ENCODE peak calls at places on chromosomes 2 and 18, in five cellular contexts. One of them, this sample, is unnamed.

GRCh38 chr2:96308248-96308647 is 2.9 kb upstream of the SNRNP200 start:
- DNase-seq in CD4-positive, alpha-beta T cell: no peak
- DNase-seq in EH: no peak
- DNase-seq in stimulated activated CD8-positive, alpha-beta memory T cell treated with anti-CD3 and anti-CD28 coated beads, Interleukin-15, amount 100 ng/mL, for 24 hours: no peak
- DNase-seq in iris pigment epithelial cell: no peak
- DNase-seq in this sample: no peak

GRCh38 chr2:204150695-204151240 is 214.2 kb downstream of the ICOS start:
- DNase-seq in CD4-positive, alpha-beta T cell: no peak
- DNase-seq in EH: no peak
- DNase-seq in iris pigment epithelial cell: no peak
- DNase-seq in stimulated activated CD8-positive, alpha-beta memory T cell treated with anti-CD3 and anti-CD28 coated beads, Interleukin-15, amount 100 ng/mL, for 24 hours: no peak
- DNase-seq in this sample: no peak

GRCh38 chr2:164882276-164882675 is 40.7 kb upstream of the COBLL1 start:
- DNase-seq in stimulated activated CD8-positive, alpha-beta memory T cell treated with anti-CD3 and anti-CD28 coated beads, Interleukin-15, amount 100 ng/mL, for 24 hours: no peak
- DNase-seq in CD4-positive, alpha-beta T cell: no peak
- DNase-seq in EH: peak; percentile 26
- DNase-seq in iris pigment epithelial cell: peak; percentile 70
- DNase-seq in this sample: peak; percentile 53

GRCh38 chr2:71988170-71988569 is 159.5 kb downstream of the CYP26B1 start:
- DNase-seq in EH: no peak
- DNase-seq in iris pigment epithelial cell: no peak
- DNase-seq in stimulated activated CD8-positive, alpha-beta memory T cell treated with anti-CD3 and anti-CD28 coated beads, Interleukin-15, amount 100 ng/mL, for 24 hours: no peak
- DNase-seq in CD4-positive, alpha-beta T cell: no peak
- DNase-seq in this sample: no peak

GRCh38 chr2:3535794-3536681 is 16.7 kb upstream of the ADI1 start:
- DNase-seq in stimulated activated CD8-positive, alpha-beta memory T cell treated with anti-CD3 and anti-CD28 coated beads, Interleukin-15, amount 100 ng/mL, for 24 hours: no peak
- DNase-seq in EH: peak; percentile 96
- DNase-seq in CD4-positive, alpha-beta T cell: no peak
- DNase-seq in iris pigment epithelial cell: peak; percentile 91
- DNase-seq in this sample: peak; percentile 91

GRCh38 chr18:79302120-79302519 is 93.6 kb upstream of the NFATC1 start:
- DNase-seq in stimulated activated CD8-positive, alpha-beta memory T cell treated with anti-CD3 and anti-CD28 coated beads, Interleukin-15, amount 100 ng/mL, for 24 hours: no peak
- DNase-seq in iris pigment epithelial cell: no peak
- DNase-seq in EH: no peak
- DNase-seq in CD4-positive, alpha-beta T cell: no peak
- DNase-seq in this sample: no peak

GRCh38 chr2:11342561-11343343 is 1.7 kb downstream of the ROCK2 start:
- DNase-seq in stimulated activated CD8-positive, alpha-beta memory T cell treated with anti-CD3 and anti-CD28 coated beads, Interleukin-15, amount 100 ng/mL, for 24 hours: no peak
- DNase-seq in EH: peak; percentile 85
- DNase-seq in CD4-positive, alpha-beta T cell: no peak
- DNase-seq in iris pigment epithelial cell: peak; percentile 85
- DNase-seq in this sample: peak; percentile 74

GRCh38 chr18:70454705-70455322 is 166.0 kb downstream of the SOCS6 start:
- DNase-seq in CD4-positive, alpha-beta T cell: no peak
- DNase-seq in iris pigment epithelial cell: peak; percentile 72
- DNase-seq in stimulated activated CD8-positive, alpha-beta memory T cell treated with anti-CD3 and anti-CD28 coated beads, Interleukin-15, amount 100 ng/mL, for 24 hours: no peak
- DNase-seq in EH: peak; percentile 71
- DNase-seq in this sample: peak; percentile 65

GRCh38 chr2:3223080-3223923 is 154.3 kb downstream of the EIPR1 start:
- DNase-seq in CD4-positive, alpha-beta T cell: peak; percentile 28
- DNase-seq in EH: no peak
- DNase-seq in stimulated activated CD8-positive, alpha-beta memory T cell treated with anti-CD3 and anti-CD28 coated beads, Interleukin-15, amount 100 ng/mL, for 24 hours: peak; percentile 36
- DNase-seq in iris pigment epithelial cell: peak; percentile 55
- DNase-seq in this sample: peak; percentile 16

GRCh38 chr2:224973112-224974016 is 68.9 kb downstream of the DOCK10 start:
- DNase-seq in iris pigment epithelial cell: no peak
- DNase-seq in EH: peak; percentile 45
- DNase-seq in stimulated activated CD8-positive, alpha-beta memory T cell treated with anti-CD3 and anti-CD28 coated beads, Interleukin-15, amount 100 ng/mL, for 24 hours: no peak
- DNase-seq in CD4-positive, alpha-beta T cell: no peak
- DNase-seq in this sample: no peak

GRCh38 chr2:38997784-38998183 is 108.1 kb downstream of the ARHGEF33 start:
- DNase-seq in EH: peak; percentile 88
- DNase-seq in stimulated activated CD8-positive, alpha-beta memory T cell treated with anti-CD3 and anti-CD28 coated beads, Interleukin-15, amount 100 ng/mL, for 24 hours: no peak
- DNase-seq in iris pigment epithelial cell: peak; percentile 98
- DNase-seq in CD4-positive, alpha-beta T cell: no peak
- DNase-seq in this sample: peak; percentile 93

GRCh38 chr2:171323971-171324528 is 109.7 kb downstream of the METTL8 start:
- DNase-seq in CD4-positive, alpha-beta T cell: no peak
- DNase-seq in stimulated activated CD8-positive, alpha-beta memory T cell treated with anti-CD3 and anti-CD28 coated beads, Interleukin-15, amount 100 ng/mL, for 24 hours: no peak
- DNase-seq in EH: no peak
- DNase-seq in iris pigment epithelial cell: no peak
- DNase-seq in this sample: no peak

GRCh38 chr2:64795024-64795592 is 141.4 kb upstream of the SERTAD2 start:
- DNase-seq in iris pigment epithelial cell: no peak
- DNase-seq in CD4-positive, alpha-beta T cell: no peak
- DNase-seq in stimulated activated CD8-positive, alpha-beta memory T cell treated with anti-CD3 and anti-CD28 coated beads, Interleukin-15, amount 100 ng/mL, for 24 hours: no peak
- DNase-seq in EH: no peak
- DNase-seq in this sample: no peak

GRCh38 chr18:65544701-65545100 is 206.1 kb upstream of the CDH7 start:
- DNase-seq in CD4-positive, alpha-beta T cell: no peak
- DNase-seq in iris pigment epithelial cell: no peak
- DNase-seq in stimulated activated CD8-positive, alpha-beta memory T cell treated with anti-CD3 and anti-CD28 coated beads, Interleukin-15, amount 100 ng/mL, for 24 hours: no peak
- DNase-seq in EH: no peak
- DNase-seq in this sample: no peak

GRCh38 chr2:218855305-218856167 is 4.1 kb upstream of the WNT6 start:
- DNase-seq in stimulated activated CD8-positive, alpha-beta memory T cell treated with anti-CD3 and anti-CD28 coated beads, Interleukin-15, amount 100 ng/mL, for 24 hours: no peak
- DNase-seq in iris pigment epithelial cell: no peak
- DNase-seq in EH: no peak
- DNase-seq in CD4-positive, alpha-beta T cell: no peak
- DNase-seq in this sample: no peak

GRCh38 chr2:42951263-42951938 is 159.0 kb upstream of the HAAO start:
- DNase-seq in iris pigment epithelial cell: no peak
- DNase-seq in CD4-positive, alpha-beta T cell: no peak
- DNase-seq in stimulated activated CD8-positive, alpha-beta memory T cell treated with anti-CD3 and anti-CD28 coated beads, Interleukin-15, amount 100 ng/mL, for 24 hours: no peak
- DNase-seq in EH: peak; percentile 86
- DNase-seq in this sample: no peak

GRCh38 chr2:201151127-201152074 is 31.5 kb upstream of the CASP10 start:
- DNase-seq in CD4-positive, alpha-beta T cell: no peak
- DNase-seq in stimulated activated CD8-positive, alpha-beta memory T cell treated with anti-CD3 and anti-CD28 coated beads, Interleukin-15, amount 100 ng/mL, for 24 hours: no peak
- DNase-seq in EH: peak; percentile 97
- DNase-seq in iris pigment epithelial cell: peak; percentile 88
- DNase-seq in this sample: peak; percentile 86

GRCh38 chr18:25672490-25672889 is 320.5 kb upstream of the ZNF521 start:
- DNase-seq in EH: no peak
- DNase-seq in stimulated activated CD8-positive, alpha-beta memory T cell treated with anti-CD3 and anti-CD28 coated beads, Interleukin-15, amount 100 ng/mL, for 24 hours: no peak
- DNase-seq in CD4-positive, alpha-beta T cell: no peak
- DNase-seq in iris pigment epithelial cell: no peak
- DNase-seq in this sample: no peak

GRCh38 chr2:150705767-150706166 is 218.3 kb upstream of the RND3 start:
- DNase-seq in CD4-positive, alpha-beta T cell: no peak
- DNase-seq in iris pigment epithelial cell: peak; percentile 35
- DNase-seq in stimulated activated CD8-positive, alpha-beta memory T cell treated with anti-CD3 and anti-CD28 coated beads, Interleukin-15, amount 100 ng/mL, for 24 hours: no peak
- DNase-seq in EH: peak; percentile 3
- DNase-seq in this sample: no peak

GRCh38 chr18:37274988-37275590 is 290.5 kb downstream of the CELF4 start:
- DNase-seq in iris pigment epithelial cell: no peak
- DNase-seq in CD4-positive, alpha-beta T cell: no peak
- DNase-seq in EH: no peak
- DNase-seq in stimulated activated CD8-positive, alpha-beta memory T cell treated with anti-CD3 and anti-CD28 coated beads, Interleukin-15, amount 100 ng/mL, for 24 hours: no peak
- DNase-seq in this sample: no peak

GRCh38 chr18:43034683-43035500 is 80.6 kb downstream of the RIT2 start:
- DNase-seq in stimulated activated CD8-positive, alpha-beta memory T cell treated with anti-CD3 and anti-CD28 coated beads, Interleukin-15, amount 100 ng/mL, for 24 hours: no peak
- DNase-seq in CD4-positive, alpha-beta T cell: no peak
- DNase-seq in EH: no peak
- DNase-seq in iris pigment epithelial cell: no peak
- DNase-seq in this sample: no peak

GRCh38 chr18:9047715-9048114 is 54.8 kb upstream of the NDUFV2 start:
- DNase-seq in stimulated activated CD8-positive, alpha-beta memory T cell treated with anti-CD3 and anti-CD28 coated beads, Interleukin-15, amount 100 ng/mL, for 24 hours: no peak
- DNase-seq in EH: no peak
- DNase-seq in CD4-positive, alpha-beta T cell: no peak
- DNase-seq in iris pigment epithelial cell: no peak
- DNase-seq in this sample: no peak

GRCh38 chr2:219440388-219441256 is 6.0 kb downstream of the SPEG start:
- DNase-seq in EH: peak; percentile 61
- DNase-seq in CD4-positive, alpha-beta T cell: no peak
- DNase-seq in iris pigment epithelial cell: no peak
- DNase-seq in stimulated activated CD8-positive, alpha-beta memory T cell treated with anti-CD3 and anti-CD28 coated beads, Interleukin-15, amount 100 ng/mL, for 24 hours: no peak
- DNase-seq in this sample: peak; percentile 58

GRCh38 chr2:70525032-70525431 is 28.6 kb downstream of the TGFA start:
- DNase-seq in EH: peak; percentile 68
- DNase-seq in stimulated activated CD8-positive, alpha-beta memory T cell treated with anti-CD3 and anti-CD28 coated beads, Interleukin-15, amount 100 ng/mL, for 24 hours: no peak
- DNase-seq in iris pigment epithelial cell: no peak
- DNase-seq in CD4-positive, alpha-beta T cell: no peak
- DNase-seq in this sample: no peak

GRCh38 chr2:237717366-237718276 is 81.0 kb upstream of the RBM44 start:
- DNase-seq in EH: no peak
- DNase-seq in iris pigment epithelial cell: no peak
- DNase-seq in CD4-positive, alpha-beta T cell: no peak
- DNase-seq in stimulated activated CD8-positive, alpha-beta memory T cell treated with anti-CD3 and anti-CD28 coated beads, Interleukin-15, amount 100 ng/mL, for 24 hours: no peak
- DNase-seq in this sample: peak; percentile 21

GRCh38 chr2:207163053-207163814 is 2.5 kb downstream of the KLF7 start:
- DNase-seq in EH: peak; percentile 94
- DNase-seq in CD4-positive, alpha-beta T cell: no peak
- DNase-seq in stimulated activated CD8-positive, alpha-beta memory T cell treated with anti-CD3 and anti-CD28 coated beads, Interleukin-15, amount 100 ng/mL, for 24 hours: no peak
- DNase-seq in iris pigment epithelial cell: peak; percentile 96
- DNase-seq in this sample: peak; percentile 89

GRCh38 chr2:70897977-70898226 is 37.8 kb upstream of the ATP6V1B1 start:
- DNase-seq in iris pigment epithelial cell: no peak
- DNase-seq in EH: no peak
- DNase-seq in CD4-positive, alpha-beta T cell: no peak
- DNase-seq in stimulated activated CD8-positive, alpha-beta memory T cell treated with anti-CD3 and anti-CD28 coated beads, Interleukin-15, amount 100 ng/mL, for 24 hours: no peak
- DNase-seq in this sample: no peak

GRCh38 chr2:29560030-29560429 is 361.4 kb downstream of the ALK start:
- DNase-seq in stimulated activated CD8-positive, alpha-beta memory T cell treated with anti-CD3 and anti-CD28 coated beads, Interleukin-15, amount 100 ng/mL, for 24 hours: no peak
- DNase-seq in iris pigment epithelial cell: no peak
- DNase-seq in EH: no peak
- DNase-seq in CD4-positive, alpha-beta T cell: no peak
- DNase-seq in this sample: no peak

GRCh38 chr2:61218076-61218816 is 56.3 kb downstream of the C2orf74 start:
- DNase-seq in EH: no peak
- DNase-seq in stimulated activated CD8-positive, alpha-beta memory T cell treated with anti-CD3 and anti-CD28 coated beads, Interleukin-15, amount 100 ng/mL, for 24 hours: no peak
- DNase-seq in iris pigment epithelial cell: no peak
- DNase-seq in CD4-positive, alpha-beta T cell: no peak
- DNase-seq in this sample: no peak

GRCh38 chr18:52160652-52161051 is 179.3 kb upstream of the DCC start:
- DNase-seq in EH: no peak
- DNase-seq in stimulated activated CD8-positive, alpha-beta memory T cell treated with anti-CD3 and anti-CD28 coated beads, Interleukin-15, amount 100 ng/mL, for 24 hours: no peak
- DNase-seq in iris pigment epithelial cell: no peak
- DNase-seq in CD4-positive, alpha-beta T cell: no peak
- DNase-seq in this sample: no peak

GRCh38 chr2:158346041-158346440 is 110.5 kb downstream of the CCDC148 start:
- DNase-seq in CD4-positive, alpha-beta T cell: no peak
- DNase-seq in EH: no peak
- DNase-seq in stimulated activated CD8-positive, alpha-beta memory T cell treated with anti-CD3 and anti-CD28 coated beads, Interleukin-15, amount 100 ng/mL, for 24 hours: no peak
- DNase-seq in iris pigment epithelial cell: no peak
- DNase-seq in this sample: no peak

GRCh38 chr2:79428745-79429144 is 84.1 kb upstream of the CTNNA2 start:
- DNase-seq in EH: no peak
- DNase-seq in stimulated activated CD8-positive, alpha-beta memory T cell treated with anti-CD3 and anti-CD28 coated beads, Interleukin-15, amount 100 ng/mL, for 24 hours: no peak
- DNase-seq in iris pigment epithelial cell: no peak
- DNase-seq in CD4-positive, alpha-beta T cell: no peak
- DNase-seq in this sample: no peak

GRCh38 chr18:54229660-54230059 is 5.2 kb upstream of the MBD2 start:
- DNase-seq in EH: no peak
- DNase-seq in CD4-positive, alpha-beta T cell: no peak
- DNase-seq in iris pigment epithelial cell: no peak
- DNase-seq in stimulated activated CD8-positive, alpha-beta memory T cell treated with anti-CD3 and anti-CD28 coated beads, Interleukin-15, amount 100 ng/mL, for 24 hours: no peak
- DNase-seq in this sample: no peak

GRCh38 chr2:25700221-25700660 is 26.9 kb upstream of the DTNB start:
- DNase-seq in CD4-positive, alpha-beta T cell: no peak
- DNase-seq in stimulated activated CD8-positive, alpha-beta memory T cell treated with anti-CD3 and anti-CD28 coated beads, Interleukin-15, amount 100 ng/mL, for 24 hours: no peak
- DNase-seq in EH: peak; percentile 54
- DNase-seq in iris pigment epithelial cell: peak; percentile 55
- DNase-seq in this sample: peak; percentile 73

GRCh38 chr2:118185210-118186109 is 97.2 kb downstream of the INSIG2 start:
- DNase-seq in EH: peak; percentile 58
- DNase-seq in iris pigment epithelial cell: peak; percentile 30
- DNase-seq in CD4-positive, alpha-beta T cell: peak; percentile 33
- DNase-seq in stimulated activated CD8-positive, alpha-beta memory T cell treated with anti-CD3 and anti-CD28 coated beads, Interleukin-15, amount 100 ng/mL, for 24 hours: peak; percentile 26
- DNase-seq in this sample: peak; percentile 4

GRCh38 chr2:188291142-188291616 is 495 bp upstream of the GULP1 start:
- DNase-seq in CD4-positive, alpha-beta T cell: no peak
- DNase-seq in EH: peak; percentile 39
- DNase-seq in iris pigment epithelial cell: peak; percentile 25
- DNase-seq in stimulated activated CD8-positive, alpha-beta memory T cell treated with anti-CD3 and anti-CD28 coated beads, Interleukin-15, amount 100 ng/mL, for 24 hours: no peak
- DNase-seq in this sample: peak; percentile 52

GRCh38 chr2:18741888-18742287 is 152.5 kb upstream of the NT5C1B start:
- DNase-seq in EH: no peak
- DNase-seq in CD4-positive, alpha-beta T cell: no peak
- DNase-seq in stimulated activated CD8-positive, alpha-beta memory T cell treated with anti-CD3 and anti-CD28 coated beads, Interleukin-15, amount 100 ng/mL, for 24 hours: no peak
- DNase-seq in iris pigment epithelial cell: no peak
- DNase-seq in this sample: peak; percentile 71

GRCh38 chr2:65075605-65076344 is 19.6 kb downstream of the CEP68 start:
- DNase-seq in stimulated activated CD8-positive, alpha-beta memory T cell treated with anti-CD3 and anti-CD28 coated beads, Interleukin-15, amount 100 ng/mL, for 24 hours: no peak
- DNase-seq in EH: peak; percentile 26
- DNase-seq in CD4-positive, alpha-beta T cell: no peak
- DNase-seq in iris pigment epithelial cell: no peak
- DNase-seq in this sample: no peak

GRCh38 chr2:45747363-45747762 is 95.9 kb downstream of the PRKCE start:
- DNase-seq in CD4-positive, alpha-beta T cell: no peak
- DNase-seq in EH: no peak
- DNase-seq in iris pigment epithelial cell: no peak
- DNase-seq in stimulated activated CD8-positive, alpha-beta memory T cell treated with anti-CD3 and anti-CD28 coated beads, Interleukin-15, amount 100 ng/mL, for 24 hours: no peak
- DNase-seq in this sample: no peak